ENCODE peak calls at places on chromosomes 2 and 18, in nine cellular contexts. H is endothelial cell; O is activated naive CD4-positive, alpha-beta T cell; Q is stimulated activated CD4-positive, alpha-beta T cell treated with anti-CD3 and anti-CD28 coated beads, Interleukin-1b, Interleukin-23, amount 100 ng/mL, for 24 hours; M is activated CD8-positive, alpha-beta memory T cell treated with anti-CD3 and anti-CD28 coated beads, Interleukin-2, amount 50 U/mL, for 4 hours; U is HTR-8/SVneo; C is GM18507; V is AG09319; R is NCI-H1092. P is an unnamed sample.

GRCh38 chr2:63903003-63903402 is 61.3 kb downstream of the UGP2 start:
- DNase-seq in U (no peak), O (no peak), V (no peak), Q (no peak), M (no peak), H (no peak), C (peak), R (no peak), P (no peak)

GRCh38 chr2:109528811-109529501 is 84.8 kb downstream of the SEPTIN10 start:
- DNase-seq in C (no peak), V (no peak), O (no peak), H (no peak), Q (no peak), U (no peak), M (no peak), R (no peak), P (no peak)

GRCh38 chr2:80149991-80150390 is 154.6 kb downstream of the LRRTM1 start:
- DNase-seq in H (no peak), M (no peak), U (no peak), R (no peak), V (no peak), Q (no peak), C (no peak), O (no peak), P (no peak)

GRCh38 chr2:10982931-10983701 is 71.4 kb downstream of the KCNF1 start:
- DNase-seq in R (no peak), M (no peak), C (no peak), H (no peak), U (no peak), Q (no peak), O (no peak), V (no peak), P (no peak)

GRCh38 chr18:63970803-63971191 is 916 bp downstream of the SERPINB8 start:
- DNase-seq in R (peak), V (no peak), M (no peak), H (peak), U (peak), Q (no peak), C (no peak), O (no peak), P (no peak)

GRCh38 chr2:31233216-31233615 is 736 bp upstream of the EHD3 start:
- DNase-seq in U (no peak), R (no peak), O (no peak), C (no peak), M (no peak), V (no peak), Q (no peak), H (no peak), P (no peak)

GRCh38 chr2:74037379-74037860 is 52.7 kb downstream of the TET3 start:
- DNase-seq in V (peak), O (no peak), R (no peak), C (peak), Q (no peak), U (no peak), H (no peak), M (no peak), P (no peak)

GRCh38 chr18:10559566-10560456 is 34.0 kb downstream of the NAPG start:
- DNase-seq in V (no peak), M (no peak), U (no peak), Q (no peak), O (no peak), R (no peak), H (no peak), C (peak), P (peak)

GRCh38 chr2:20071397-20072383 is 20.3 kb upstream of the LAPTM4A start:
- DNase-seq in Q (no peak), H (no peak), U (peak), V (peak), O (no peak), M (no peak), C (no peak), R (peak), P (no peak)

GRCh38 chr2:98899041-98899702 is 36.9 kb downstream of the CRACDL start:
- DNase-seq in H (no peak), O (no peak), C (no peak), Q (no peak), V (no peak), R (no peak), M (no peak), U (no peak), P (no peak)

GRCh38 chr2:119085613-119086012 is 72.9 kb downstream of the C1QL2 start:
- DNase-seq in O (no peak), H (no peak), V (no peak), M (no peak), R (no peak), U (no peak), Q (no peak), C (no peak), P (no peak)

GRCh38 chr2:85505551-85506238 is 33.3 kb upstream of the MAT2A start:
- DNase-seq in C (no peak), V (no peak), M (no peak), O (no peak), U (no peak), Q (no peak), R (no peak), H (no peak), P (no peak)

GRCh38 chr18:35508746-35509338 is 11.1 kb upstream of the INO80C start:
- DNase-seq in H (no peak), Q (no peak), R (no peak), U (no peak), C (no peak), O (no peak), V (no peak), M (no peak), P (no peak)

GRCh38 chr2:222844323-222844722 is 16.5 kb upstream of the ACSL3 start:
- DNase-seq in R (no peak), U (no peak), C (no peak), H (no peak), O (no peak), Q (no peak), M (no peak), V (peak), P (no peak)

GRCh38 chr2:20348542-20348941 is 2.1 kb downstream of the PUM2 start:
- DNase-seq in R (no peak), U (no peak), Q (no peak), C (no peak), M (no peak), H (no peak), O (no peak), V (no peak), P (no peak)

GRCh38 chr2:101608411-101609317 is 88.8 kb upstream of the MAP4K4 start:
- DNase-seq in R (no peak), H (no peak), C (no peak), M (no peak), Q (no peak), V (no peak), U (no peak), O (no peak), P (no peak)

GRCh38 chr2:238568455-238569414 is 142.0 kb downstream of the ASB1 start:
- DNase-seq in R (no peak), O (no peak), U (no peak), C (no peak), V (no peak), Q (no peak), H (no peak), M (no peak), P (no peak)

GRCh38 chr2:195697681-195698220 is 40.7 kb downstream of the SLC39A10 start:
- DNase-seq in H (no peak), Q (no peak), R (no peak), O (no peak), U (no peak), M (no peak), C (no peak), V (no peak), P (no peak)

GRCh38 chr18:42163316-42163715 is 208.3 kb downstream of the PIK3C3 start:
- DNase-seq in R (no peak), U (no peak), M (no peak), H (no peak), O (no peak), C (no peak), V (no peak), Q (no peak), P (no peak)

GRCh38 chr2:14255135-14255820 is 377.2 kb upstream of the LRATD1 start:
- DNase-seq in C (no peak), U (no peak), O (no peak), V (no peak), M (no peak), Q (no peak), R (no peak), H (no peak), P (no peak)

GRCh38 chr2:223051580-223052375 is at the start of gene KCNE4:
- DNase-seq in R (no peak), C (no peak), M (no peak), V (no peak), U (no peak), H (no peak), Q (no peak), O (no peak), P (no peak)

GRCh38 chr2:46010925-46011490 is 286.2 kb upstream of the EPAS1 start:
- DNase-seq in C (no peak), R (no peak), O (no peak), U (peak), H (no peak), M (no peak), Q (no peak), V (no peak), P (no peak)

GRCh38 chr2:204860249-204860648 is 315.0 kb downstream of the PARD3B start:
- DNase-seq in M (no peak), Q (no peak), H (no peak), V (no peak), O (no peak), U (no peak), R (no peak), C (no peak), P (no peak)

GRCh38 chr2:8628870-8629209 is 53.0 kb upstream of the ID2 start:
- DNase-seq in M (no peak), Q (no peak), O (no peak), R (no peak), V (no peak), C (no peak), H (no peak), U (no peak), P (no peak)

GRCh38 chr2:234963785-234964615 is 12.2 kb downstream of the SH3BP4 start:
- DNase-seq in R (no peak), Q (no peak), M (no peak), O (no peak), V (peak), U (no peak), C (no peak), H (no peak), P (no peak)

GRCh38 chr2:111184725-111185495 is 64.2 kb downstream of the BCL2L11 start:
- DNase-seq in Q (no peak), M (no peak), U (no peak), V (no peak), R (no peak), O (no peak), C (no peak), H (no peak), P (no peak)

GRCh38 chr2:26359886-26360473 is 13.4 kb upstream of the ADGRF3 start:
- DNase-seq in C (no peak), H (no peak), O (no peak), M (no peak), U (no peak), V (no peak), R (no peak), Q (no peak), P (no peak)

GRCh38 chr18:74617486-74617885 is 19.8 kb downstream of the ZNF407 start:
- DNase-seq in H (no peak), C (no peak), U (no peak), M (no peak), R (no peak), O (no peak), Q (no peak), V (no peak), P (no peak)

GRCh38 chr18:51897884-51898283 is 442.1 kb upstream of the DCC start:
- DNase-seq in H (no peak), V (no peak), M (no peak), O (no peak), R (no peak), C (no peak), U (no peak), Q (no peak), P (no peak)

GRCh38 chr2:127080226-127080940 is 26.6 kb downstream of the BIN1 start:
- DNase-seq in H (no peak), U (no peak), V (no peak), Q (no peak), M (peak), O (no peak), C (no peak), R (no peak), P (no peak)

GRCh38 chr2:43129676-43130547 is 96.5 kb downstream of the ZFP36L2 start:
- DNase-seq in O (no peak), C (no peak), M (no peak), U (no peak), Q (no peak), V (no peak), R (no peak), H (no peak), P (no peak)

P was measured in GM12892.